ENCODE peak calls at places on chromosomes 12 and 14, in six cellular contexts. R, M, E, W, P and N are unnamed samples.

GRCh38 chr12:110577717-110578521 is 5.2 kb downstream of the PPTC7 start:
- DNase-seq in R (no peak), W (peak), M (no peak), E (peak), P (peak), N (peak)

GRCh38 chr12:3632256-3633240 is 120.4 kb downstream of the CRACR2A start:
- DNase-seq in P (no peak), E (no peak), W (no peak), R (no peak), M (no peak), N (no peak)

GRCh38 chr14:75418779-75419768 is 8.7 kb upstream of the JDP2 start:
- DNase-seq in M (no peak), R (no peak), P (peak), E (no peak), W (no peak), N (no peak)

GRCh38 chr14:105011312-105011990 is 9.4 kb downstream of the CDCA4 start:
- DNase-seq in P (no peak), R (no peak), W (no peak), E (no peak), M (no peak), N (no peak)

GRCh38 chr12:9240776-9241175 is 32.6 kb upstream of the PZP start:
- DNase-seq in P (no peak), E (no peak), R (no peak), M (no peak), W (no peak), N (no peak)

GRCh38 chr14:58792421-58792820 is 154.7 kb downstream of the DACT1 start:
- DNase-seq in R (no peak), P (no peak), E (no peak), M (no peak), W (no peak), N (peak)

GRCh38 chr12:106300761-106301160 is 1.8 kb upstream of the TCP11L2 start:
- DNase-seq in M (no peak), W (peak), E (no peak), P (no peak), R (no peak), N (no peak)

GRCh38 chr14:81298122-81298521 is 77.4 kb upstream of the GTF2A1 start:
- DNase-seq in E (no peak), W (no peak), P (no peak), M (no peak), R (no peak), N (no peak)

GRCh38 chr14:53613404-53614253 is 343.0 kb downstream of the BMP4 start:
- DNase-seq in R (peak), P (no peak), E (peak), W (peak), M (no peak), N (no peak)

GRCh38 chr12:43742106-43742505 is 16.5 kb downstream of the PUS7L start:
- DNase-seq in W (no peak), E (peak), P (no peak), R (no peak), M (no peak), N (peak)

GRCh38 chr14:75001899-75002298 is 822 bp upstream of the EIF2B2 start:
- DNase-seq in P (no peak), R (no peak), W (no peak), E (no peak), M (no peak), N (no peak)

GRCh38 chr12:26633591-26634210 is 199.3 kb downstream of the ITPR2 start:
- DNase-seq in E (peak), W (no peak), R (no peak), P (peak), M (no peak), N (peak)

GRCh38 chr14:69107407-69108003 is 45.4 kb downstream of the DCAF5 start:
- DNase-seq in E (peak), R (peak), P (peak), W (peak), M (peak), N (peak)

DNA sequence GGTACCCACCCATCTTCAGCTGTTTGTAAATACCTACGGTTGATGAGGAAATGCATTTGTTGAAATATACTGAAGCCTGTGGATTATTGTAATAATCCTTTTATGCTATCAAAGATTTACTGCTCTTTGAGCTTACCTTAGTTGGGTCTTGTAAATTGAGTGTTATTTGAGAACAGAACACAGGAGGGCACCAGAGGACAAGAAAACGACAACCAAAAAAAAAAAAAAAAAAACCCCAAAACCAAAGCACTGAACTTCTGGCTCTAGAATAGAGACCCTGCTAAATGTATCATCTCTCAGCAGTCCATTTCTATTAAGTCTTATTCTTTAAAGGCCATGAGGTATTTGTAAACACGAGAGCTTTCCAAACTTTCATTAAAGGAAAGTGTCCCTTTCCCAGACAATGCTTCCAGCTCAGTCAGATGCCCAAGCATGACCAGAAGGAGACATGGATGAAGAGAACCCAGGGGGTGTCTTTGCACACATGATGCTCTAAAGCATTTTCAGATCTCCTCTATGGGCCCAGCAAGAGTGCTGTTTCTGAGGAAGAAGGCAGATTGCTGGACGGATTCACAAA is 763.9 kb downstream of the NRXN3 start:
- DNase-seq in M (no peak), E (peak), W (peak), P (peak), R (peak), N (peak)
- TF ChIP-seq CTCF in M (no peak), E (peak), W (peak), P (peak), R (peak), N (peak)

GRCh38 chr14:44300911-44301310 is 206.2 kb downstream of the FSCB start:
- DNase-seq in W (no peak), P (no peak), R (no peak), E (no peak), M (no peak), N (no peak)
- H3K4me3 ChIP-seq in W (no peak), P (no peak), R (no peak), E (no peak), M (no peak), N (no peak)

DNA sequence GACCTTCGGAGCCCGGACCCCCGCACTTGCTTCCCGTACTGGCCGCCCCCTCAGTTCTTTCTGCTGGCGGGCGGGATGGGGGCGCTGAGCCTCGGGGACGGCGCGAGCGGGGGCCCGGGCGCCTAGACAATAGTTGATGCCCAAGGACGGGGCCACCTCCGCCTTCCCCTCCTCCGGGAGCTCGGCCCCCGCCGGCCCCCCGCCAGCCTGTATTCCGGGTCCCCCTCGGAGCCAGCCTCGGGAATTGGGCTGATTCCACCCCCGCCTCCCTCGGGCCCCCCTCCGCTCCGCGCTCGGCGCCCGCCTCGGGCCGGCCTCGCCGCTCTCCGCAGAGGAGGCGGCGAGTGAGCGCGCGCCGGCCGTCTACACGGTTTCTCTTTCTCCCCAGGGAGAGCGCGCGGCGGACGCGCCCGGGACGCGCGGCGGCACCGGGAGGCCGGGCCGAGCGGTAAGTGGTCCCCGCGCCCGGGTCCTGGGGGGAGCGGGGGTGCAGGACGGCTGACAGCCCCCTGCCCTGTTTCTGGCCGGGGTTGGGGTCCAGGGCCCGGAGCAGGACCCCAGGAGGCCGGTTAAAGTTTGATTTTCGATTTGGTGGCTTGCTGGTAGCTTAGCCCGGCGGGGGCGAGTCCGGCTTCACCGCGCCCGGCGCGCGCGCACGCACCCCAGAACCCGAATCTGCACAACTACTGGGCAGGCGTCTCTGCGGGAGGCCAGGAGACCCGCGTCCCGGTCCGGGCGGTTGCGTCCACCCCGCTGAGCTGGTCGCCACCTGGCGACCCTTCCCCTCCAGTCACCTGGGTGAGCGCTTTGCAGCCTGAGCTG is 413.7 kb downstream of the PCNX1 start:
- DNase-seq in R (peak), P (peak), W (peak), E (peak), M (peak), N (peak)
- TF ChIP-seq CTCF in R (no peak), P (no peak), W (no peak), E (no peak), M (no peak), N (no peak)

DNA sequence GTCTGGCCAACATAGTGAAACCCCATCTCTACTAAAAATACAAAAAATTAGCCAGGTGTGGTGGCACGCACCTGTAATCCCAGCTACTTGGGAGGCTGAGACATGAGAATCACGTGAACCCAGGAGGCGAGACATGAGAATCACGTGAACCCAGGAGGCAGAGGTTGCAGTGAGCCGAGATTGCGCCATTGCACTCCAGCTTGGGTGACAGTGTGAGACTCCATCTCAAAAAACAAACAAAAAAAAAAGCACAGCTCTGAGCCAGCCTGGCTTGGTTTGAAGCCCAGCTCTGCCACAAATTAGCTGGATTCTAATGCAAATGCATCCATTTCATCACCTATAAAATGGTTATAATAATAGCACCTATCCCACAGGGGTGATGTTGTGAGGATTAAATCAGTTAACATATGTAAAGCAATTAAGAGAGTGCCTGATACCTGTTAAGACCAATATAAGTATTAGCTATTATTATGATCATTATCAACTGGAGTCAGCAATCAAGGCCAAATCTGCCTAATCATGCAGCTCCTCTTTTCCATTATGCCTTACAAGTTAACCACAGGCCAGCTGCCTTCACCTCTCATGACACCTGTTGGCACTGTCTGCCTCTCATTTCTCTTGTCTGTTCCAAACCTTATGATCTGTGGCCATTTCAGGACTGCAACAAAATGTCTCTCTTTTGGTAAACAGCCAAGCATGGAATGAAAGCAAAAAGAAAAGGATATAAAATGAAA is 2.1 kb downstream of the GNPTAB start:
- DNase-seq in R (no peak), W (no peak), E (no peak), P (no peak), M (no peak), N (no peak)
- H3K4me3 ChIP-seq in R (no peak), W (no peak), E (no peak), P (no peak), M (no peak), N (no peak)

DNA sequence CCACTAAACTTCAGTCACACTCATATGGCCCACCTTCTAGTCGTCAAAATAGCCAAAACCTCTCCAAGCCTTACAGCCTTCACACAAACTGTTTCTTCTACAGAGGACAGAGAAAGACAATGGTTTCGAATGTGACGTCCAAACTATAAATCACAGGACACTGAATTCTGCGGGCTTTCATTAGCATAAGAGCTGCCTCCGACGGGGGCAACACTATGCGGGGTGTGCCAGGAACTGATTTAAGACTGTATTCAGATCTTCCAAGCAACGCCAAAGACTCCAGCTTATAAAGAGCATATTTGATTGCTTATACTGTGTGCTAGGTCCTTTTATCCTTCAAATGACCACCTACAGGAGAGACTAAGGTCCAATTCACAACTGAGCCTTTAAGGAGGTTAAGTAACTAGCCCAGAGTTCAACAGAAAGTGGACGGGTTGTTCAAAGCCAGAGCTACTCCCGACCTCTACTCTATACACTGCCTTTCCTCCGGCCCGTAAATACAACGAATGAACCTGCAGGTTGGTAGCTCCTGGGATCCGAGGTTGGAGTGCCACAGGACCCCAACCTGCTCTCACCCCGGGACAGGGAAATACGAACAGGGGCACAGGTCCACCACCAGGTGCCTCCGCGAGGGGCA is 574 bp downstream of the L2HGDH start:
- DNase-seq in P (no peak), M (no peak), R (no peak), E (no peak), W (peak), N (peak)
- TF ChIP-seq CTCF in P (peak), M (no peak), R (no peak), E (peak), W (no peak), N (peak)

GRCh38 chr14:24258548-24259265 is 4.3 kb downstream of the TGM1 start:
- DNase-seq in M (no peak), P (no peak), E (no peak), W (no peak), R (no peak), N (no peak)
- H3K4me3 ChIP-seq in M (no peak), P (no peak), E (no peak), W (no peak), R (no peak), N (no peak)

GRCh38 chr12:54357802-54358619 is 6.3 kb downstream of the GPR84 start:
- DNase-seq in E (no peak), M (no peak), R (no peak), P (peak), W (peak), N (no peak)
- TF ChIP-seq CTCF in E (no peak), M (no peak), R (no peak), P (no peak), W (no peak), N (no peak)

GRCh38 chr12:6383572-6384498 is at the start of gene LTBR:
- DNase-seq in E (peak), W (peak), P (peak), M (peak), R (peak), N (peak)
- H3K4me3 ChIP-seq in E (peak), W (peak), P (peak), M (peak), R (peak), N (peak)

GRCh38 chr12:121812320-121812871 is 8.6 kb downstream of the SETD1B start:
- DNase-seq in M (peak), E (peak), R (peak), P (no peak), W (peak), N (peak)
- TF ChIP-seq CTCF in M (no peak), E (no peak), R (peak), P (no peak), W (no peak), N (no peak)

GRCh38 chr12:114809132-114809531 is 125.2 kb upstream of the TBX3 start:
- DNase-seq in R (no peak), M (no peak), W (no peak), P (no peak), E (no peak), N (no peak)

GRCh38 chr12:114812384-114812783 is 128.4 kb upstream of the TBX3 start:
- DNase-seq in P (no peak), R (no peak), M (no peak), W (no peak), E (no peak), N (no peak)

GRCh38 chr12:114817491-114818440 is 133.8 kb upstream of the TBX3 start:
- DNase-seq in W (no peak), P (no peak), R (no peak), E (no peak), M (peak), N (no peak)

GRCh38 chr12:114815157-114815556 is 131.2 kb upstream of the TBX3 start:
- DNase-seq in M (no peak), R (no peak), E (no peak), W (no peak), P (no peak), N (no peak)

GRCh38 chr12:114812858-114813761 is 129.1 kb upstream of the TBX3 start:
- DNase-seq in R (no peak), M (peak), P (peak), W (no peak), E (no peak), N (peak)
- H3K4me3 ChIP-seq in R (no peak), M (no peak), P (no peak), W (no peak), E (no peak), N (peak)